ENCODE peak calls at places on chromosomes 6 and 20, in eight cellular contexts. One of them, this sample, is unnamed.
A peak's percentile ranks its signal among the peaks of the same experiment; 100 is the strongest.

GRCh38 chr20:48695255-48695654 is 132.5 kb downstream of the PREX1 start:
- DNase-seq in fibroblast of mammary gland: no peak
- DNase-seq in body of pancreas: peak; percentile 61
- DNase-seq in stomach: peak; percentile 72
- DNase-seq in AG09309: no peak
- DNase-seq in sigmoid colon: no peak
- DNase-seq in retina: no peak
- DNase-seq in activated naive CD4-positive, alpha-beta T cell treated with anti-CD3 and anti-CD28 coated beads for 36 hours: no peak
- DNase-seq in this sample: no peak

GRCh38 chr6:158907931-158908330 is 88.8 kb upstream of the EZR start:
- DNase-seq in sigmoid colon: no peak
- DNase-seq in activated naive CD4-positive, alpha-beta T cell treated with anti-CD3 and anti-CD28 coated beads for 36 hours: no peak
- DNase-seq in AG09309: no peak
- DNase-seq in body of pancreas: no peak
- DNase-seq in retina: no peak
- DNase-seq in fibroblast of mammary gland: no peak
- DNase-seq in stomach: peak; percentile 51
- DNase-seq in this sample: no peak

GRCh38 chr20:61056627-61057312 is 195.3 kb upstream of the CDH4 start:
- DNase-seq in stomach: peak; percentile 11
- DNase-seq in activated naive CD4-positive, alpha-beta T cell treated with anti-CD3 and anti-CD28 coated beads for 36 hours: no peak
- DNase-seq in fibroblast of mammary gland: no peak
- DNase-seq in body of pancreas: no peak
- DNase-seq in AG09309: no peak
- DNase-seq in retina: no peak
- DNase-seq in sigmoid colon: peak; percentile 41
- DNase-seq in this sample: no peak

GRCh38 chr6:44386364-44386928 is 1.1 kb upstream of the CDC5L start:
- DNase-seq in activated naive CD4-positive, alpha-beta T cell treated with anti-CD3 and anti-CD28 coated beads for 36 hours: no peak
- DNase-seq in AG09309: peak; percentile 47
- DNase-seq in sigmoid colon: peak; percentile 75
- DNase-seq in body of pancreas: peak; percentile 66
- DNase-seq in retina: no peak
- DNase-seq in stomach: peak; percentile 83
- DNase-seq in fibroblast of mammary gland: no peak
- DNase-seq in this sample: no peak

GRCh38 chr6:125839879-125840278 is 49.1 kb downstream of the NCOA7 start:
- DNase-seq in sigmoid colon: no peak
- DNase-seq in retina: no peak
- DNase-seq in stomach: no peak
- DNase-seq in activated naive CD4-positive, alpha-beta T cell treated with anti-CD3 and anti-CD28 coated beads for 36 hours: no peak
- DNase-seq in body of pancreas: no peak
- DNase-seq in fibroblast of mammary gland: no peak
- DNase-seq in AG09309: no peak
- DNase-seq in this sample: no peak

GRCh38 chr6:5772634-5773230 is 234.0 kb downstream of the NRN1 start:
- DNase-seq in fibroblast of mammary gland: no peak
- DNase-seq in AG09309: no peak
- DNase-seq in sigmoid colon: no peak
- DNase-seq in activated naive CD4-positive, alpha-beta T cell treated with anti-CD3 and anti-CD28 coated beads for 36 hours: no peak
- DNase-seq in stomach: no peak
- DNase-seq in body of pancreas: no peak
- DNase-seq in retina: peak; percentile 59
- DNase-seq in this sample: no peak

GRCh38 chr6:1553562-1554088 is 56.1 kb upstream of the FOXC1 start:
- DNase-seq in fibroblast of mammary gland: peak; percentile 56
- DNase-seq in body of pancreas: no peak
- DNase-seq in sigmoid colon: no peak
- DNase-seq in stomach: no peak
- DNase-seq in AG09309: no peak
- DNase-seq in activated naive CD4-positive, alpha-beta T cell treated with anti-CD3 and anti-CD28 coated beads for 36 hours: no peak
- DNase-seq in retina: no peak
- DNase-seq in this sample: no peak

GRCh38 chr6:17493286-17493685 is 99.9 kb downstream of the CAP2 start:
- DNase-seq in body of pancreas: no peak
- DNase-seq in sigmoid colon: peak; percentile 84
- DNase-seq in AG09309: no peak
- DNase-seq in retina: no peak
- DNase-seq in stomach: no peak
- DNase-seq in fibroblast of mammary gland: peak; percentile 65
- DNase-seq in activated naive CD4-positive, alpha-beta T cell treated with anti-CD3 and anti-CD28 coated beads for 36 hours: no peak
- DNase-seq in this sample: no peak

GRCh38 chr6:110355727-110356126 is 2.4 kb downstream of the METTL24 start:
- DNase-seq in activated naive CD4-positive, alpha-beta T cell treated with anti-CD3 and anti-CD28 coated beads for 36 hours: no peak
- DNase-seq in AG09309: no peak
- DNase-seq in fibroblast of mammary gland: no peak
- DNase-seq in stomach: no peak
- DNase-seq in body of pancreas: no peak
- DNase-seq in sigmoid colon: no peak
- DNase-seq in retina: no peak
- DNase-seq in this sample: no peak

GRCh38 chr20:60113771-60114170 is 155.5 kb downstream of the CDH26 start:
- DNase-seq in body of pancreas: no peak
- DNase-seq in retina: no peak
- DNase-seq in sigmoid colon: no peak
- DNase-seq in fibroblast of mammary gland: no peak
- DNase-seq in AG09309: no peak
- DNase-seq in activated naive CD4-positive, alpha-beta T cell treated with anti-CD3 and anti-CD28 coated beads for 36 hours: no peak
- DNase-seq in stomach: peak; percentile 15
- DNase-seq in this sample: no peak

GRCh38 chr6:13357551-13358075 is 29.3 kb upstream of the TBC1D7 start:
- DNase-seq in retina: peak; percentile 33
- DNase-seq in sigmoid colon: no peak
- DNase-seq in body of pancreas: no peak
- DNase-seq in activated naive CD4-positive, alpha-beta T cell treated with anti-CD3 and anti-CD28 coated beads for 36 hours: peak; percentile 23
- DNase-seq in fibroblast of mammary gland: peak; percentile 53
- DNase-seq in AG09309: no peak
- DNase-seq in stomach: no peak
- DNase-seq in this sample: no peak

GRCh38 chr6:115591973-115592486 is 468.7 kb downstream of the FRK start:
- DNase-seq in stomach: no peak
- DNase-seq in retina: no peak
- DNase-seq in activated naive CD4-positive, alpha-beta T cell treated with anti-CD3 and anti-CD28 coated beads for 36 hours: no peak
- DNase-seq in fibroblast of mammary gland: no peak
- DNase-seq in AG09309: no peak
- DNase-seq in body of pancreas: no peak
- DNase-seq in sigmoid colon: no peak
- DNase-seq in this sample: no peak

GRCh38 chr20:13424174-13424833 is 203.2 kb downstream of the ISM1 start:
- DNase-seq in activated naive CD4-positive, alpha-beta T cell treated with anti-CD3 and anti-CD28 coated beads for 36 hours: no peak
- DNase-seq in sigmoid colon: no peak
- DNase-seq in AG09309: no peak
- DNase-seq in fibroblast of mammary gland: no peak
- DNase-seq in stomach: no peak
- DNase-seq in retina: no peak
- DNase-seq in body of pancreas: peak; percentile 5
- DNase-seq in this sample: no peak

GRCh38 chr20:47079047-47079446 is 184.4 kb downstream of the EYA2 start:
- DNase-seq in sigmoid colon: no peak
- DNase-seq in retina: no peak
- DNase-seq in AG09309: no peak
- DNase-seq in body of pancreas: no peak
- DNase-seq in fibroblast of mammary gland: no peak
- DNase-seq in stomach: no peak
- DNase-seq in activated naive CD4-positive, alpha-beta T cell treated with anti-CD3 and anti-CD28 coated beads for 36 hours: no peak
- DNase-seq in this sample: no peak

GRCh38 chr6:54308240-54308639 is at the start of gene TINAG:
- DNase-seq in sigmoid colon: no peak
- DNase-seq in stomach: no peak
- DNase-seq in fibroblast of mammary gland: no peak
- DNase-seq in AG09309: no peak
- DNase-seq in retina: no peak
- DNase-seq in body of pancreas: no peak
- DNase-seq in activated naive CD4-positive, alpha-beta T cell treated with anti-CD3 and anti-CD28 coated beads for 36 hours: no peak
- DNase-seq in this sample: no peak

GRCh38 chr6:131644921-131645320 is 7.8 kb downstream of the ENPP3 start:
- DNase-seq in retina: no peak
- DNase-seq in sigmoid colon: no peak
- DNase-seq in body of pancreas: no peak
- DNase-seq in activated naive CD4-positive, alpha-beta T cell treated with anti-CD3 and anti-CD28 coated beads for 36 hours: no peak
- DNase-seq in fibroblast of mammary gland: no peak
- DNase-seq in stomach: no peak
- DNase-seq in AG09309: no peak
- DNase-seq in this sample: no peak

GRCh38 chr6:130466744-130467052 is 100.9 kb downstream of the TMEM200A start:
- DNase-seq in fibroblast of mammary gland: peak; percentile 21
- DNase-seq in AG09309: no peak
- DNase-seq in sigmoid colon: no peak
- DNase-seq in activated naive CD4-positive, alpha-beta T cell treated with anti-CD3 and anti-CD28 coated beads for 36 hours: no peak
- DNase-seq in body of pancreas: no peak
- DNase-seq in retina: peak; percentile 14
- DNase-seq in stomach: no peak
- DNase-seq in this sample: no peak

GRCh38 chr6:122735618-122736017 is 43.9 kb upstream of the FABP7 start:
- DNase-seq in stomach: no peak
- DNase-seq in fibroblast of mammary gland: no peak
- DNase-seq in retina: no peak
- DNase-seq in body of pancreas: no peak
- DNase-seq in sigmoid colon: no peak
- DNase-seq in AG09309: no peak
- DNase-seq in activated naive CD4-positive, alpha-beta T cell treated with anti-CD3 and anti-CD28 coated beads for 36 hours: no peak
- DNase-seq in this sample: no peak

GRCh38 chr20:61922936-61923335 is 142.7 kb downstream of the TAF4 start:
- DNase-seq in retina: no peak
- DNase-seq in AG09309: no peak
- DNase-seq in sigmoid colon: no peak
- DNase-seq in activated naive CD4-positive, alpha-beta T cell treated with anti-CD3 and anti-CD28 coated beads for 36 hours: no peak
- DNase-seq in body of pancreas: no peak
- DNase-seq in fibroblast of mammary gland: no peak
- DNase-seq in stomach: no peak
- DNase-seq in this sample: no peak

GRCh38 chr6:39296745-39297640 is 17.2 kb downstream of the KCNK17 start:
- DNase-seq in retina: peak; percentile 83
- DNase-seq in body of pancreas: no peak
- DNase-seq in sigmoid colon: peak; percentile 68
- DNase-seq in activated naive CD4-positive, alpha-beta T cell treated with anti-CD3 and anti-CD28 coated beads for 36 hours: no peak
- DNase-seq in fibroblast of mammary gland: peak; percentile 47
- DNase-seq in stomach: no peak
- DNase-seq in AG09309: no peak
- DNase-seq in this sample: no peak

GRCh38 chr20:2005831-2006426 is 12.1 kb upstream of the PDYN start:
- DNase-seq in activated naive CD4-positive, alpha-beta T cell treated with anti-CD3 and anti-CD28 coated beads for 36 hours: peak; percentile 84
- DNase-seq in sigmoid colon: no peak
- DNase-seq in body of pancreas: peak; percentile 62
- DNase-seq in retina: peak; percentile 61
- DNase-seq in fibroblast of mammary gland: peak; percentile 45
- DNase-seq in stomach: peak; percentile 62
- DNase-seq in AG09309: no peak
- DNase-seq in this sample: peak; percentile 51

GRCh38 chr6:30378290-30378937 is 33.5 kb downstream of the RPP21 start:
- DNase-seq in sigmoid colon: no peak
- DNase-seq in retina: no peak
- DNase-seq in fibroblast of mammary gland: peak; percentile 33
- DNase-seq in body of pancreas: no peak
- DNase-seq in AG09309: no peak
- DNase-seq in stomach: no peak
- DNase-seq in activated naive CD4-positive, alpha-beta T cell treated with anti-CD3 and anti-CD28 coated beads for 36 hours: no peak
- DNase-seq in this sample: no peak

GRCh38 chr6:105810105-105810921 is 275.8 kb upstream of the PRDM1 start:
- DNase-seq in activated naive CD4-positive, alpha-beta T cell treated with anti-CD3 and anti-CD28 coated beads for 36 hours: peak; percentile 74
- DNase-seq in retina: peak; percentile 11
- DNase-seq in fibroblast of mammary gland: peak; percentile 92
- DNase-seq in sigmoid colon: peak; percentile 74
- DNase-seq in AG09309: peak; percentile 64
- DNase-seq in stomach: no peak
- DNase-seq in body of pancreas: peak; percentile 49
- DNase-seq in this sample: no peak

GRCh38 chr6:157954150-157955117 is 27.2 kb upstream of the SYNJ2 start:
- DNase-seq in body of pancreas: peak; percentile 86
- DNase-seq in retina: no peak
- DNase-seq in sigmoid colon: no peak
- DNase-seq in fibroblast of mammary gland: peak; percentile 29
- DNase-seq in AG09309: peak; percentile 11
- DNase-seq in stomach: peak; percentile 87
- DNase-seq in activated naive CD4-positive, alpha-beta T cell treated with anti-CD3 and anti-CD28 coated beads for 36 hours: no peak
- DNase-seq in this sample: no peak

GRCh38 chr20:58699246-58700107 is 6.9 kb downstream of the NPEPL1 start:
- DNase-seq in fibroblast of mammary gland: no peak
- DNase-seq in sigmoid colon: peak; percentile 73
- DNase-seq in AG09309: no peak
- DNase-seq in activated naive CD4-positive, alpha-beta T cell treated with anti-CD3 and anti-CD28 coated beads for 36 hours: peak; percentile 0
- DNase-seq in body of pancreas: no peak
- DNase-seq in stomach: no peak
- DNase-seq in retina: no peak
- DNase-seq in this sample: no peak

GRCh38 chr6:169155481-169155880 is 98.2 kb downstream of the THBS2 start:
- DNase-seq in fibroblast of mammary gland: no peak
- DNase-seq in sigmoid colon: no peak
- DNase-seq in activated naive CD4-positive, alpha-beta T cell treated with anti-CD3 and anti-CD28 coated beads for 36 hours: no peak
- DNase-seq in stomach: peak; percentile 3
- DNase-seq in retina: no peak
- DNase-seq in body of pancreas: no peak
- DNase-seq in AG09309: no peak
- DNase-seq in this sample: no peak

This sample was measured in GM13977.